ENCODE peak calls at places on chromosome 19, in ten cellular contexts. E is tibial nerve; L is uterus; F is SK-N-SH; N is IMR-90; T is stomach; B is cardiac muscle cell; R is HL-60; C is A673; U is CD4-positive, alpha-beta T cell. V is an unnamed sample. For H3K27me3, the result is how much of the 10 kb centered on the place peaks cover.

GRCh38 chr19:6721773-6722172 is 1.3 kb upstream of the C3 start:
- DNase-seq in E (no peak), L (no peak), F (no peak), N (no peak), T (no peak), B (no peak), R (no peak), C (no peak), U (no peak), V (no peak)

GRCh38 chr19:662207-662961 is 630 bp downstream of the RNF126 start:
- DNase-seq in E (no peak), L (no peak), F (peak), N (peak), T (peak), B (peak), R (no peak), C (no peak), U (peak), V (peak)

GRCh38 chr19:4976412-4977298 is 7.7 kb downstream of the KDM4B start:
- DNase-seq in E (peak), L (peak), F (peak), N (peak), T (peak), B (peak), R (peak), C (peak), U (no peak), V (peak)

GRCh38 chr19:13985771-13986347 is 20.3 kb downstream of the RFX1 start:
- DNase-seq in E (no peak), L (no peak), F (no peak), N (no peak), T (no peak), B (no peak), R (no peak), C (no peak), U (no peak), V (no peak)

GRCh38 chr19:8626823-8627222 is 3.6 kb upstream of the NFILZ start:
- DNase-seq in E (no peak), L (no peak), F (no peak), N (no peak), T (no peak), B (no peak), R (no peak), C (no peak), U (no peak), V (no peak)

GRCh38 chr19:2291185-2291751 is 9.3 kb upstream of the PEAK3 start:
- DNase-seq in E (no peak), L (no peak), F (peak), N (no peak), T (no peak), B (no peak), R (no peak), C (no peak), U (no peak), V (peak)

GRCh38 chr19:4083677-4084546 is 17.2 kb upstream of the ZBTB7A start:
- DNase-seq in E (no peak), L (no peak), F (no peak), N (no peak), T (peak), B (no peak), R (no peak), C (no peak), U (no peak), V (no peak)

GRCh38 chr19:56369886-56370676 is 23.3 kb downstream of the ZNF582 start:
- DNase-seq in E (no peak), L (no peak), F (no peak), N (no peak), T (no peak), B (no peak), R (no peak), C (no peak), U (no peak), V (no peak)

GRCh38 chr19:47210689-47211316 is 20.2 kb downstream of the BBC3 start:
- DNase-seq in E (peak), L (peak), F (peak), N (peak), T (peak), B (peak), R (peak), C (peak), U (peak), V (peak)

GRCh38 chr19:46049597-46049996 is 8.8 kb upstream of the IGFL4 start:
- DNase-seq in E (no peak), L (no peak), F (no peak), N (no peak), T (no peak), B (no peak), R (no peak), C (peak), U (no peak), V (peak)

GRCh38 chr19:28509079-28509895 is 703.7 kb downstream of the UQCRFS1 start:
- DNase-seq in E (no peak), L (no peak), F (no peak), N (no peak), T (no peak), B (no peak), R (no peak), C (no peak), U (no peak), V (no peak)

GRCh38 chr19:14118165-14119051 is 846 bp upstream of the PRKACA start:
- DNase-seq in E (peak), L (peak), F (peak), N (peak), T (peak), B (peak), R (peak), C (peak), U (peak), V (no peak)

GRCh38 chr19:38061294-38061693 is 154.3 kb downstream of the SIPA1L3 start:
- DNase-seq in E (no peak), L (no peak), F (no peak), N (peak), T (no peak), B (peak), R (no peak), C (no peak), U (no peak), V (no peak)

GRCh38 chr19:17405250-17406038 is at the start of gene BST2:
- DNase-seq in E (peak), L (peak), F (peak), N (peak), T (peak), B (peak), R (peak), C (peak), U (no peak), V (peak)

GRCh38 chr19:29971002-29971401 is 29.0 kb downstream of the URI1 start:
- DNase-seq in E (no peak), L (no peak), F (no peak), N (no peak), T (no peak), B (no peak), R (no peak), C (no peak), U (no peak), V (no peak)

GRCh38 chr19:38952395-38953165 is 21.8 kb downstream of the MRPS12 start:
- DNase-seq in E (no peak), L (no peak), F (no peak), N (peak), T (peak), B (peak), R (no peak), C (peak), U (no peak), V (peak)

GRCh38 chr19:51702103-51702753 is 9.1 kb downstream of the SPACA6 start:
- DNase-seq in E (peak), L (peak), F (peak), N (peak), T (peak), B (peak), R (no peak), C (peak), U (peak), V (peak)

GRCh38 chr19:38666662-38667448 is 19.4 kb downstream of the ACTN4 start:
- DNase-seq in E (no peak), L (no peak), F (no peak), N (peak), T (no peak), B (peak), R (no peak), C (peak), U (peak), V (no peak)

GRCh38 chr19:5843295-5843927 is 3.9 kb upstream of the FUT6 start:
- DNase-seq in E (no peak), L (no peak), F (no peak), N (no peak), T (no peak), B (no peak), R (no peak), C (no peak), U (no peak), V (no peak)

GRCh38 chr19:13269348-13269747 is 119.1 kb downstream of the IER2 start:
- DNase-seq in E (no peak), L (no peak), F (no peak), N (no peak), T (no peak), B (no peak), R (no peak), C (no peak), U (no peak), V (no peak)

GRCh38 chr19:56838680-56838929 is 1.9 kb downstream of the PEG3 start:
- DNase-seq in E (no peak), L (no peak), F (no peak), N (no peak), T (no peak), B (no peak), R (no peak), C (no peak), U (no peak), V (no peak)

GRCh38 chr19:50994129-50994528 is 7.3 kb downstream of the KLK8 start:
- DNase-seq in E (no peak), L (no peak), F (no peak), N (no peak), T (no peak), B (no peak), R (no peak), C (peak), U (no peak), V (peak)

GRCh38 chr19:51127755-51128154 is 3.0 kb downstream of the SIGLEC9 start:
- DNase-seq in E (peak), L (no peak), F (no peak), N (peak), T (no peak), B (peak), R (peak), C (no peak), U (no peak), V (no peak)

GRCh38 chr19:45363861-45364459 is 6.4 kb downstream of the ERCC2 start:
- DNase-seq in E (no peak), L (no peak), F (no peak), N (no peak), T (no peak), B (no peak), R (no peak), C (no peak), U (no peak), V (no peak)

GRCh38 chr19:33368074-33368864 is 5.2 kb upstream of the CEBPG start:
- DNase-seq in E (no peak), L (no peak), F (no peak), N (peak), T (no peak), B (peak), R (no peak), C (no peak), U (no peak), V (no peak)

DNA sequence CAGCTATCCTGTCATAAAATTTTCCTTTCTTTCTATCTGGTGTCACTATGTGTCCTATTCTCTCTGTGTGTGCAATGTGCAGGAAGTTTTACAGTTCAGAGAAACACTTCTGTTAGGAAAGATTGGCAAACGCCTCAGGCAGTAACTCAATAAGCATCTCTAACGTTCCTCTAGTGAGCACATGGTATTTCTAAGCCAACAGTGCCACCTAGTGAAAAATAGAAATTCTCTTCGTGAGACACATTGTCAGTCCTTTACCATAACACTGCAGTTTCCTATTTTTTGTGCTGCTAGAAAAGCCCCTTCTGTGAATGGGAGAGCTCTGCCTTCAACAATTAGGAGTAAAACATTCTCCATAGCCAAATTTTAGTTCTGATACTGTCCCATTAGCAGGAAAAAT is 50.7 kb downstream of the ZNF723 start:
- DNase-seq in E (peak), L (no peak), F (peak), N (peak), T (no peak), B (peak), R (peak), C (peak), U (no peak), V (no peak)
- TF ChIP-seq CTCF in E (peak), L (peak), F (peak), N (peak), T (no peak), B (no peak), R (no peak), C (peak), U (no peak), V (peak)

DNA sequence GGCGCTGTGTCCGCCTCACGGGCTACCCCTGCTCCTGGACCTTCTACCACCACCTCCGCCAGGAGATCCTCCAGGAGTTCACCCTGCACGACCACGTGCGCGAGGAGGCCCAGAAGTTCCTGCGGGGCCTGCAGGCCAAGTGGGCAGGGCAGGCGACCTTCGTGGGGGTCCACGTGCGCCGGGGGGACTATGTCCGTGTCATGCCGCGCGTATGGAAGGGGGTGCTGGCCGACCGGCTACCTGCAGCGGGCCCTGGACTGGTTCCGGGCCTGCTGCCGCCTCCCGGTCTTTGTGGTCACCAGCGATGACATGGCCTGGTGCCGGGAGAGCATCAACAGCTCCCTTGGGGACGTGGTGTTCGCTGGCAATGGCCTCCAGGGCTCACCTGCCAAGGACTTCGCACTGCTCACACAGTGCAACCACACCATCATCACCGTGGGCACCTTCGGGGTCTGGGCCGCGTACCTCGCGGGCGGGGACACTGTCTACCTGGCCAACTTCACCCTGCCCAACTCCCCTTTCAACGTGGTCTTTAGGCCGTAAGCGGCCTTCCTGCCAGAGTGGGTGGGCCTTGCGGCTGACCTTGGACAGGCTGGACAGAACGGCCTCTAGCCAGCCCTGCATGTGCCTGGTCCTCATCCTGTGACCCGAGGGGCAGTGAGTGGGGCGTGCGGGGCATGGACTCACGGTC is 7.8 kb upstream of the NTN5 start:
- DNase-seq in E (no peak), L (no peak), F (no peak), N (no peak), T (no peak), B (no peak), R (no peak), C (no peak), U (no peak), V (no peak)
- H3K27me3 ChIP-seq in E (under half), L (under half), F (under half), N (under half), T (under half), B (under half), R (under half), C (under half), U (under half), V (under half)

DNA sequence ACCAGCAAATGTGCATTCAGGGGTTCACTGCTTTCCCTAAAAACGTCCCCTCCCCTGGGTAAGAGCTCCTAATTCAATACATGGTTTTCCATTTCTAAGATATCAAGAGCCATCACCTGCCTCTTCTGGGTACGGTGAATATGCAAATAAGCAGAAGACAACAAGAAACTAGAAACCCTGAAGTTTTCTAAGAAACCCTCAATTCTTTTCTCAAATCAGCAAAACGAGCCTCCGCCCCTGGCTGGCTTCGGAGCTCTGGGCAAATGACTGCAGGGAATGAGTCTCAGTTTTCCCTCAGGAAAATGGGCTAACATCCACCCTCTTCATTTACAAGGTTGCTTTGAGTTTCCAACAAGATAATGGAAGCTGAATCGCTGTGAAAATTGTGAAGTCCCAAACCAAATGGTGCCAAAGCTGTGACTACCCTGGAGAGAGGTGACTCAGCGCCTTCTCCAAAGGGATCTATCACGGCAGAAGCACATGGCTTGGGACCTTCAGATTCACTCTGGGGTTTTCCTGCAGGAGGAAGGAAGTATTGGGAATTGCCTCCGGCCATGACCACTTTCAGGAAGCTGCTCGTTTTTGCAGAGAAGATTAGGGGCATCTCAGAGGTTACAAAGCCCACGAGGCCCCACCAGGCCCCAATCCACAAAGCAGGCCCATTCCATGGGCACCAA is 26.6 kb downstream of the KLF2 start:
- DNase-seq in E (no peak), L (no peak), F (no peak), N (peak), T (no peak), B (no peak), R (no peak), C (no peak), U (no peak), V (no peak)
- H3K27ac ChIP-seq in E (no peak), L (no peak), F (no peak), N (no peak), T (no peak), B (no peak), R (no peak), C (no peak), U (no peak), V (no peak)

GRCh38 chr19:32230441-32230840 is 115.0 kb upstream of the ZNF507 start:
- DNase-seq in E (no peak), L (no peak), F (no peak), N (no peak), T (no peak), B (no peak), R (no peak), C (no peak), U (no peak), V (no peak)

GRCh38 chr19:32233091-32233490 is 112.3 kb upstream of the ZNF507 start:
- DNase-seq in E (no peak), L (no peak), F (no peak), N (no peak), T (no peak), B (no peak), R (no peak), C (no peak), U (no peak), V (no peak)

GRCh38 chr19:32232449-32232848 is 113.0 kb upstream of the ZNF507 start:
- DNase-seq in E (no peak), L (no peak), F (no peak), N (no peak), T (no peak), B (no peak), R (no peak), C (no peak), U (no peak), V (no peak)

GRCh38 chr19:32231020-32231419 is 114.4 kb upstream of the ZNF507 start:
- DNase-seq in E (no peak), L (no peak), F (no peak), N (no peak), T (no peak), B (no peak), R (no peak), C (no peak), U (no peak), V (no peak)

GRCh38 chr19:32231691-32232090 is 113.7 kb upstream of the ZNF507 start:
- DNase-seq in E (no peak), L (no peak), F (no peak), N (no peak), T (no peak), B (no peak), R (no peak), C (no peak), U (no peak), V (no peak)
- TF ChIP-seq CTCF in E (no peak), L (no peak), F (no peak), N (no peak), T (no peak), B (no peak), R (no peak), C (no peak), U (no peak), V (no peak)

DNA sequence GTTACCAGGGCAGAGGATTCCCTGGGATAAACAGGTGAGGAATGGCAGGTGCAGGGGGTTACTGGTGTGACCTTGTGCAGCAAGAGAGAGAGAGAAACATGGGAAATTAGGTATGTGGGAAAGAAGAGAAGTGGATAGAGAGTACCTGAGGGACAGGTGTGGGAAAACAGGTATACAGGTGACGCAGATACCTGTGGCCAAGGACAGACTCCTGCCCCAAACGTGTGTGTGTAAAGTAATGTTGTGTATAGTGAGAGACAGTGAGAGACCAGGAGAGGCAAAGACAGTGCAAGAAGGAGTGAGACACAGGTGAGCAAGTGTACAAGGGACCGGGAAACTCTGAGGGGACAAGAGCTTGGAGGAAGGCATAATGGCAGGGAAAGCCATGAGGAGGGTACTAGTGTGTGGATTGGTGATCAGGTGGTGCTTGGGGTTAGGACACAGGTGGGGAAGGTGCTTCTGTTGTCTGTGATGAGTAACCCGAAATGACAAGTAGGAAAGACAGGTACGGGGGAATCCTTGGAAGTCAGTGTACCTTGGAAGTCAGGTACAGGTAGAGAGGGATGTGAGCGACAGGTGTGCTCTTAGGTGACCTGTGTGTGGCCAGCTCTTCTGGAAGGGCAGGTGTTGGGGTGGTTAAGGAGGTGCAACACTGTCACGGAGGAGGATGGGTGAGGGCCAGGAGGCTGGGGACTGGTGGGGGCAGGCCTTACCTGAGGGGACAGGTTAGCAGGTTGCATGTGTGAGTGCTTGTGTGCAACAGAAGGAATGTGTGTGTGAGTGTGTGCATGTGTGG is 2.8 kb downstream of the ERFL start:
- DNase-seq in E (no peak), L (no peak), F (no peak), N (no peak), T (no peak), B (no peak), R (no peak), C (no peak), U (no peak), V (no peak)
- H3K27me3 ChIP-seq in E (under half), L (half or more), F (under half), N (half or more), T (half or more), B (half or more), R (under half), C (under half), U (under half), V (half or more)

GRCh38 chr19:10744222-10744847 is 26.5 kb downstream of the DNM2 start:
- DNase-seq in E (no peak), L (no peak), F (no peak), N (no peak), T (peak), B (no peak), R (no peak), C (no peak), U (no peak), V (no peak)
- H3K27ac ChIP-seq in E (no peak), L (peak), F (no peak), N (no peak), T (peak), B (peak), R (no peak), C (no peak), U (peak), V (no peak)